ENCODE peak calls at places on chromosomes 1 and 21, in ten cellular contexts. S is AG04450; B is lung; H is left lung; R is ovary; Y is upper lobe of left lung; U is uterus; G is A673; D is CD8-positive, alpha-beta T cell; M is fibroblast of lung. C is an unnamed sample.

GRCh38 chr1:45177452-45177851 is 29.0 kb downstream of the ZSWIM5 start:
- DNase-seq in S (no peak), B (no peak), H (no peak), R (no peak), Y (no peak), U (no peak), G (no peak), D (no peak), M (no peak), C (no peak)

GRCh38 chr1:59242345-59242744 is 54.5 kb upstream of the FGGY start:
- DNase-seq in S (no peak), B (no peak), H (no peak), R (peak; percentile 53), Y (no peak), U (peak; percentile 69), G (no peak), D (no peak), M (no peak), C (no peak)

GRCh38 chr1:115496904-115497527 is 144.8 kb upstream of the VANGL1 start:
- DNase-seq in S (no peak), B (no peak), H (no peak), R (no peak), Y (no peak), U (no peak), G (peak; percentile 38), D (no peak), M (peak; percentile 87), C (no peak)

GRCh38 chr1:169466259-169467230 is 19.2 kb downstream of the SLC19A2 start:
- DNase-seq in S (no peak), B (no peak), H (no peak), R (no peak), Y (no peak), U (no peak), G (peak; percentile 61), D (no peak), M (peak; percentile 36), C (no peak)

GRCh38 chr1:245019904-245020486 is 134.8 kb upstream of the KIF26B start:
- DNase-seq in S (no peak), B (no peak), H (no peak), R (no peak), Y (no peak), U (no peak), G (no peak), D (no peak), M (no peak), C (no peak)

GRCh38 chr1:159929155-159930051 is 4.1 kb upstream of the TAGLN2 start:
- DNase-seq in S (no peak), B (no peak), H (no peak), R (peak; percentile 51), Y (peak; percentile 84), U (peak; percentile 46), G (no peak), D (no peak), M (no peak), C (no peak)

GRCh38 chr1:64398937-64399336 is 71.0 kb upstream of the CACHD1 start:
- DNase-seq in S (no peak), B (no peak), H (no peak), R (no peak), Y (no peak), U (no peak), G (no peak), D (no peak), M (no peak), C (no peak)

GRCh38 chr1:234957330-234958065 is 171.1 kb downstream of the TOMM20 start:
- DNase-seq in S (peak; percentile 78), B (no peak), H (peak; percentile 73), R (peak; percentile 76), Y (peak; percentile 42), U (peak; percentile 60), G (no peak), D (no peak), M (peak; percentile 98), C (no peak)

GRCh38 chr1:175865041-175865766 is 121.8 kb upstream of the TNR start:
- DNase-seq in S (no peak), B (no peak), H (no peak), R (no peak), Y (no peak), U (no peak), G (no peak), D (no peak), M (peak; percentile 14), C (peak; percentile 80)

GRCh38 chr21:26117324-26117971 is 53.1 kb downstream of the APP start:
- DNase-seq in S (no peak), B (no peak), H (no peak), R (no peak), Y (no peak), U (no peak), G (no peak), D (no peak), M (no peak), C (no peak)
- H3K27ac ChIP-seq in S (no peak overlapping the region), B (no peak overlapping the region), H (no peak overlapping the region), R (no peak overlapping the region), Y (no peak overlapping the region), U (peak overlapping the region; percentile 34), G (peak overlapping the region; percentile 61), D (no peak overlapping the region), M (no peak overlapping the region), C (peak overlapping the region; percentile 94)

GRCh38 chr1:95035536-95035935 is 37.2 kb downstream of the ALG14 start:
- DNase-seq in S (peak; percentile 84), B (no peak), H (no peak), R (no peak), Y (no peak), U (no peak), G (no peak), D (no peak), M (peak; percentile 98), C (no peak)
- H3K27ac ChIP-seq in S (peak overlapping the region; percentile 58), B (no peak overlapping the region), H (no peak overlapping the region), R (no peak overlapping the region), Y (no peak overlapping the region), U (no peak overlapping the region), G (no peak overlapping the region), D (no peak overlapping the region), M (peak overlapping the region; percentile 66), C (no peak overlapping the region)

DNA sequence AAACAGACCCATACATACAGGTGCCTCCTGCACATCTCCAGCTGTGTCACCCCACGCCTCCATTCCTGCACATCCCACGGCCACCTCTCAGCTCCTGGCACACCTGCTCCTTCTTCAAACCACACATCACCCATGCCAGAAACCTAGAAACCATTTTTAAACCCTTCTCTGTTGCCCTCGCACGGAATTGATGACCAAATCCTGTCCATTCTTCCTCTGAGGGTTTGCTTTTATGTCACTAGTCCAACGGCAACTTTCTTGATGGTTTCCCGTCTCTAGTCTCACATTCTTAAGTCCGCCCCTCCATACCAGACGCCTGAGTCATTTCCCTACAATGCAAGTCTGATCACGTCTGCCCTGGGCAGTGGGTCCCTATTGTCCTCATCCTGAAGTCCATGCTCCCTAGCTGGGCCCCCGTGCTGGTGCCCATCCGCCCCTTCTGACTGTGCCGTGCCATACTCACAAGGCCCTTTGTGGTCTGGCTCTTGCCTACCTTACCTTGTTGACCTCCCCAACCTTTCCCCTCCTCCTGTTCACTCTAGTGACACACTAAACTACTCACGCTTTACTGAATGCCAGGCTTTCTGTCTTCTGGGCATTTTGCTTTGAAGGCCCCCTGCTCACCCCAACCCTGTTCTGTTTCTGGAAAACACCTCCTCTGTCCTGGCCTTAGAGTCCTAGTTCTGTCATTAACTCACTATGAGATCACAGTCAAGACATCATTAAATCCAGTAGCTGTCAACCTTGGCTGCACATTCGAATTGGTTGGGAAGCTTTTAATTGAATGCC is 17.6 kb downstream of the SLC2A1 start:
- DNase-seq in S (peak; percentile 85), B (no peak), H (no peak), R (no peak), Y (no peak), U (no peak), G (peak; percentile 87), D (no peak), M (peak; percentile 100), C (no peak)
- H3K27ac ChIP-seq in S (peak overlapping the region; percentile 95), B (peak overlapping the region; percentile 68), H (peak overlapping the region; percentile 58), R (no peak overlapping the region), Y (peak overlapping the region; percentile 66), U (no peak overlapping the region), G (peak overlapping the region; percentile 3), D (no peak overlapping the region), M (peak overlapping the region; percentile 69), C (peak overlapping the region; percentile 42)

DNA sequence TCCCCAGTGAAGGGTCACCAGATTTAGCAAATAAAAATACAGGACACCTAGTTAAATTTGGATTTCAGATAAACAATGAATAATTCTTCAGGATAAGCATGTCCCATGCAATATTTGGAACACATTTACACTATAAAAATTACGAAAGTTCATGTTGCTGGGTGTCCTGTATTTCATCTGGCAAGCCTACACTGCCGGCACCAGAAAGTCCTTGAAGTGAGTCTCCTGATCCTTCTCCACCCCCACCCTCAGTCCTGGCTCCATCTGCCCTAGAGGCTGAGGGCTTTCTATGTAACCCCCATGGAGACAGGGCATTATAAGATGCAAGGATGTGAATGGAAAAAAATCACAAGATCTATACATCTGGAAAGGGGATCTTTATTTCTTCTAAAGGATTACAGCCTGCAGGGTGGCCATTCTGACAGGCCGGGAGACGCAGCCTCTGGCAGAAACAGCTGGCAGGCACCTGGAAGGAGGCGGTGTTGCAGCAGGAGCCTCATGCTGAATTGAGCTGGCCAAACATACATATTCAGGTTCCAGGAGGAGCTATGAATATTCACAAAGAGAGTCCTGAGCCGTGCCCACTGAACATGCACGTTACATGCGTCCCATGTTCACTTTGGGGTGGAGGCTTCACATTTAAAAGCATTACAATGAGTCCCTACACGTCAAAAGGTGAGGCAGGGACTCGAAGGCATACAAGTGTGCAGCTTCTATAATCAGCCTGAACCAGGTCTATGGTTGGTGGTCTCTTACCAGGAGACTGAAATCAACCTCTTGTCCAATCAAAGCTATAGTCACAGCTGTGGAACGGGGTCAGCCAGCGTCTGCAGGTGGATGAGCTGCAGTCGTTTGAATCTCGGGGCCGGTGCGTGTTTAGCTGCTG is 182.7 kb downstream of the ETS2 start:
- DNase-seq in S (no peak), B (no peak), H (no peak), R (peak; percentile 39), Y (no peak), U (no peak), G (no peak), D (no peak), M (no peak), C (no peak)
- H3K27ac ChIP-seq in S (no peak overlapping the region), B (no peak overlapping the region), H (no peak overlapping the region), R (no peak overlapping the region), Y (no peak overlapping the region), U (no peak overlapping the region), G (no peak overlapping the region), D (no peak overlapping the region), M (no peak overlapping the region), C (no peak overlapping the region)

DNA sequence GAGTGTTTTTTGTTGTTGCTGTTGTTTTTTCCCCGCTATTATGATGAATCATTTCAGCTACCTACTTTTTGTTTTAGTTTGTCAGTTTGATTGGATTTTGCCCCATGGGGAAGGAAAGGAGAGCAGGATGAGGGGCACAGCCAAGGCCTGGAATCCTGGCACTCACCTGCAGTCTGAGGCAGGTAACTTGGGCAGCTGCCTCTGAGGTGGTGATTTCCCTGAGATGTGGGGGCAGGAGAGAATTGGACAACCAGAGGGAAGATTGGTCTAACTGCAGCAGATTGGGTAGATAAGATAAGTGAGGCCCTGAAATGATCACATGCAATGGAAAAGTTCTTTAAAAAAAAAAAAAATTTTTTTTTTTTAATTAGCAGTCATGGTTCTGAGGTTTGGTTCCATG is 1.5 kb upstream of the LAX1 start:
- DNase-seq in S (no peak), B (no peak), H (no peak), R (no peak), Y (no peak), U (no peak), G (no peak), D (no peak), M (no peak), C (no peak)
- H3K27ac ChIP-seq in S (no peak overlapping the region), B (no peak overlapping the region), H (no peak overlapping the region), R (no peak overlapping the region), Y (peak overlapping the region; percentile 76), U (no peak overlapping the region), G (no peak overlapping the region), D (no peak overlapping the region), M (no peak overlapping the region), C (no peak overlapping the region)

C was measured in substantia nigra.